ENCODE peak calls at places on chromosomes 3 and 15, in six cellular contexts. H is IMR-90, Y is fibroblast of lung, X is foreskin keratinocyte, G is left ventricle myocardium inferior, A is tibial nerve. M is an unnamed sample.

GRCh38 chr15:39539973-39540558 is 40.8 kb upstream of the THBS1 start:
- DNase-seq in H (no peak), Y (no peak), X (no peak), G (no peak), A (no peak), M (no peak)

GRCh38 chr3:157572559-157573270 is 69.5 kb upstream of the VEPH1 start:
- DNase-seq in H (peak; percentile 64), Y (peak; percentile 46), X (peak; percentile 25), G (no peak), A (no peak), M (peak; percentile 58)

GRCh38 chr15:91279481-91279880 is 179.4 kb downstream of the SV2B start:
- DNase-seq in H (no peak), Y (no peak), X (no peak), G (no peak), A (no peak), M (no peak)

GRCh38 chr15:57676578-57676977 is 29.9 kb upstream of the POLR2M start:
- DNase-seq in H (no peak), Y (no peak), X (no peak), G (no peak), A (no peak), M (no peak)

GRCh38 chr3:23649502-23649901 is 156.3 kb upstream of the UBE2E1 start:
- DNase-seq in H (no peak), Y (no peak), X (no peak), G (no peak), A (no peak), M (no peak)

GRCh38 chr15:91104111-91104510 is 4.1 kb downstream of the SV2B start:
- DNase-seq in H (no peak), Y (no peak), X (no peak), G (peak; percentile 59), A (no peak), M (no peak)

GRCh38 chr3:49476563-49476962 is 6.5 kb downstream of the DAG1 start:
- DNase-seq in H (no peak), Y (peak; percentile 28), X (no peak), G (no peak), A (no peak), M (no peak)

GRCh38 chr3:187986514-187986934 is 167.4 kb upstream of the LPP start:
- DNase-seq in H (peak; percentile 96), Y (peak; percentile 97), X (peak; percentile 93), G (no peak), A (no peak), M (peak; percentile 80)

GRCh38 chr15:68340711-68341671 is 63.4 kb downstream of the FEM1B start:
- DNase-seq in H (no peak), Y (peak; percentile 29), X (no peak), G (no peak), A (no peak), M (no peak)

GRCh38 chr3:44906997-44907396 is 32.6 kb downstream of the TGM4 start:
- DNase-seq in H (peak; percentile 25), Y (peak; percentile 31), X (peak; percentile 91), G (no peak), A (no peak), M (peak; percentile 63)

GRCh38 chr15:84715442-84716035 is 400 bp downstream of the SEC11A start:
- DNase-seq in H (peak; percentile 28), Y (peak; percentile 56), X (peak; percentile 58), G (no peak), A (no peak), M (peak; percentile 57)

GRCh38 chr3:188807002-188807401 is 364.8 kb upstream of the TPRG1 start:
- DNase-seq in H (peak; percentile 23), Y (peak; percentile 38), X (peak; percentile 30), G (no peak), A (no peak), M (no peak)

GRCh38 chr15:57150066-57150865 is 226.0 kb upstream of the CGNL1 start:
- DNase-seq in H (peak; percentile 69), Y (peak; percentile 82), X (peak; percentile 79), G (no peak), A (no peak), M (no peak)

GRCh38 chr3:128875556-128876120 is 3.8 kb upstream of the ACAD9 start:
- DNase-seq in H (no peak), Y (peak; percentile 8), X (no peak), G (peak; percentile 28), A (no peak), M (no peak)

DNA sequence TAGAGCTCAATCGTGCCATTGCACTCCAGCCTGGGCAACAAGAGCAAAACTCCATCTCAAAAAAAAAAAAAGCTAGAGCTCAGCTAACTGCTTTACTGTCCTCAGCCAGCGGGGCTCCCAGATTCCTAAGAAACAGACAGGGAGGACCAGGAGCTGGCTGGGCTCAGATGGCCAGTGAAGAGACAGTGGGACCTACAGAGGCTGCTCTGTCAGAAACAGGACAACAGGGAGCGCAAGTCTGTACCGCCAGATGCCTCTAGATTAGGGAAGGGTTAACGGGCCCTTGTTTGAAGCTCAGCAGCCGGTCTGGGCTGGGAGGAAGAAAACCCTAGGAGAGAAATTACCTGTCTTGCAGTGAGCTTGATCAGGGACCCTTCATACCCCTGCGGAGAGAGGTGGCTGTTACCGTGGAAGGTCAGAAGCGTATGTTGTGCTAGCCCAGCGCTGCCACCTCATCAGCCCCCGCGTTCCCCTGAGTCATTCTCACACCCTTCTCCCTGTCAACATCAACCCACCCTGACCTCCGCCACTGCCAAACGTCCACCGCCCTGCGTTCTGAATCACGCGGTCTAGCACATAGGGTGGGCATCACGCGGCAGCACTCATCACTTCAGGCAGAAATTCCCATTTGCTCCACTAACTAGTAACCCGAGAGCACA is 25.3 kb downstream of the RBPMS2 start:
- DNase-seq in H (peak; percentile 57), Y (peak; percentile 64), X (no peak), G (peak; percentile 54), A (no peak), M (no peak)
- TF ChIP-seq CTCF in H (peak; percentile 17), Y (peak; percentile 35), X (no peak), G (peak; percentile 36), A (no peak), M (no peak)

DNA sequence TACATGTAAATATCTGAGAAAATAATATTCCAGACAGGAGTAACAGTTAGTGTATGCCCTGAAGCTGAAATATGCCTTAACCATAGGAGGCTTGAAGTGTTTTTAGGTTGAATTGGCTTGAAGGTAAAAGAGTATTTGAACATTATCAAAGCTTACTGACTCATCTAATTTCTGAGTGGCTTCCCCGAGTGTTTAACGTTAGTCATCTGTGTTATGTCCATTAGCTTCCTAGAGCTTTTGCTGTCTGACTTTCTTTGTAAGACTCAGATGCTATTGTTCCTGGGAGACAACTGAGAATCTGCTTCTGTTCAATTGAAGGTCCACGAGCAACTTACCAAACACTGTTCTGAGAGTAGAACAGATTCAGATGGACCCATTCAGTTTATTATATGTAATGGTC is 656.8 kb upstream of the NECTIN3 start:
- DNase-seq in H (peak; percentile 88), Y (peak; percentile 88), X (peak; percentile 85), G (no peak), A (no peak), M (peak; percentile 64)
- H3K27ac ChIP-seq in H (peak overlapping the region; percentile 62), Y (peak overlapping the region; percentile 91), X (peak overlapping the region; percentile 19), G (peak overlapping the region; percentile 58), A (peak overlapping the region; percentile 73), M (no peak overlapping the region)

GRCh38 chr15:64842986-64843561 is 1.4 kb downstream of the PLEKHO2 start:
- DNase-seq in H (peak; percentile 59), Y (peak; percentile 61), X (no peak), G (peak; percentile 69), A (peak; percentile 64), M (no peak)

GRCh38 chr15:64843996-64844395 is 2.3 kb downstream of the PLEKHO2 start:
- DNase-seq in H (no peak), Y (no peak), X (no peak), G (no peak), A (no peak), M (no peak)

GRCh38 chr15:64844576-64845140 is 2.9 kb downstream of the PLEKHO2 start:
- DNase-seq in H (no peak), Y (no peak), X (no peak), G (no peak), A (no peak), M (no peak)

GRCh38 chr15:64842099-64842940 is 605 bp downstream of the PLEKHO2 start:
- DNase-seq in H (peak; percentile 24), Y (peak; percentile 36), X (no peak), G (peak; percentile 39), A (no peak), M (peak; percentile 15)

GRCh38 chr15:64841258-64842098 is at the start of gene PLEKHO2:
- DNase-seq in H (peak; percentile 92), Y (peak; percentile 93), X (peak; percentile 77), G (peak; percentile 97), A (peak; percentile 94), M (peak; percentile 98)
- TF ChIP-seq CTCF in H (peak; percentile 35), Y (peak; percentile 7), X (no peak), G (peak; percentile 30), A (peak; percentile 46), M (no peak)

GRCh38 chr3:45981321-45982038 is 14.1 kb downstream of the FYCO1 start:
- DNase-seq in H (peak; percentile 76), Y (peak; percentile 68), X (no peak), G (no peak), A (no peak), M (no peak)

GRCh38 chr3:45980819-45981218 is 14.8 kb downstream of the FYCO1 start:
- DNase-seq in H (peak; percentile 72), Y (peak; percentile 26), X (no peak), G (no peak), A (no peak), M (no peak)

GRCh38 chr3:45978348-45978747 is 17.3 kb downstream of the FYCO1 start:
- DNase-seq in H (no peak), Y (no peak), X (peak; percentile 33), G (no peak), A (no peak), M (no peak)

GRCh38 chr3:45979378-45979777 is 16.2 kb downstream of the FYCO1 start:
- DNase-seq in H (no peak), Y (no peak), X (no peak), G (no peak), A (no peak), M (no peak)

DNA sequence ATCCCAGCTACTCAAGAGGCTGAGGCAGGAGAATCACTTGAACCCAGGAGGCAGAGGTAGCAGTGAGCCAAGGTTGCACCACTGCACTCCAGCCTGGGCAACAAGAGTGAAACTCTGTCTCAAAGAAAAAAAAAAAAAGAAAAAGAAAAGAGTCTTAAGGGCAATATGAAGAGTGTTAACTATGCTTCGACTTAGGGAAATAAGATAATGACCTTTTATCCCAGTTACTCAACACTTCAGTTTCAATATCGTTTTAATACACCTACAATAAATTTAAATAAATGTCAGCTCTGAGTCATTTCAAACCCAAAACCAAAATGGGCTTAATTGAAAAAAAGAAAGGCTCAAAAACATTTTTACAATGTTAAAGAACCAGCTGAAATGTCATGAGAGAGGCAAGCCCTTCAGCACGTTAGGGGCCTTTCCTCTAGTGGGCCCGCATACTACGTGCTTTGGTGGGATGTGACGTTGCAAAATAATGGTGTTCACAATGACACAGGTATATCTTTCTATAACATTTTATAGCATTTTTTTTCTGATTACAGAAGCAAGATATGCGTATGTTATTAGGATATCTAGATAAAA is 15.3 kb downstream of the FYCO1 start:
- DNase-seq in H (no peak), Y (no peak), X (no peak), G (no peak), A (no peak), M (no peak)
- H3K27ac ChIP-seq in H (no peak overlapping the region), Y (no peak overlapping the region), X (no peak overlapping the region), G (no peak overlapping the region), A (no peak overlapping the region), M (no peak overlapping the region)

M was measured in RWPE1.